ENCODE peak calls at places on chromosome 3, in seven cellular contexts. One of them, this sample, is unnamed.
A peak's percentile ranks its signal among the peaks of the same experiment; 100 is the strongest.

GRCh38 chr3:173826901-173827609 is 429.5 kb downstream of the NLGN1 start:
- DNase-seq in GM23248: peak; percentile 49
- DNase-seq in neural progenitor cell: no peak
- DNase-seq in MM.1S: no peak
- DNase-seq in hepatocyte: peak; percentile 4
- DNase-seq in GM23338: no peak
- DNase-seq in HCT116: no peak
- DNase-seq in this sample: no peak

GRCh38 chr3:30354972-30355371 is 251.4 kb upstream of the TGFBR2 start:
- DNase-seq in GM23248: no peak
- DNase-seq in neural progenitor cell: no peak
- DNase-seq in MM.1S: no peak
- DNase-seq in hepatocyte: no peak
- DNase-seq in GM23338: no peak
- DNase-seq in HCT116: no peak
- DNase-seq in this sample: peak; percentile 95

GRCh38 chr3:12996181-12996506 is 77.1 kb downstream of the IQSEC1 start:
- DNase-seq in GM23248: no peak
- DNase-seq in neural progenitor cell: no peak
- DNase-seq in MM.1S: no peak
- DNase-seq in hepatocyte: no peak
- DNase-seq in GM23338: no peak
- DNase-seq in HCT116: no peak
- DNase-seq in this sample: no peak

GRCh38 chr3:13348671-13349396 is 71.3 kb downstream of the NUP210 start:
- DNase-seq in GM23248: no peak
- DNase-seq in neural progenitor cell: peak; percentile 51
- DNase-seq in MM.1S: no peak
- DNase-seq in hepatocyte: no peak
- DNase-seq in GM23338: peak; percentile 51
- DNase-seq in HCT116: no peak
- DNase-seq in this sample: no peak

GRCh38 chr3:17140670-17141505 is 256.1 kb downstream of the PLCL2 start:
- DNase-seq in GM23248: peak; percentile 58
- DNase-seq in neural progenitor cell: no peak
- DNase-seq in MM.1S: no peak
- DNase-seq in hepatocyte: no peak
- DNase-seq in GM23338: no peak
- DNase-seq in HCT116: no peak
- DNase-seq in this sample: peak; percentile 37

GRCh38 chr3:195160257-195160898 is 110.6 kb downstream of the XXYLT1 start:
- DNase-seq in GM23248: peak; percentile 67
- DNase-seq in neural progenitor cell: no peak
- DNase-seq in MM.1S: no peak
- DNase-seq in hepatocyte: peak; percentile 37
- DNase-seq in GM23338: no peak
- DNase-seq in HCT116: no peak
- DNase-seq in this sample: peak; percentile 45

GRCh38 chr3:9930804-9931418 is 2.7 kb upstream of the CRELD1 start:
- DNase-seq in GM23248: peak; percentile 27
- DNase-seq in neural progenitor cell: no peak
- DNase-seq in MM.1S: no peak
- DNase-seq in hepatocyte: no peak
- DNase-seq in GM23338: no peak
- DNase-seq in HCT116: no peak
- DNase-seq in this sample: peak; percentile 28

GRCh38 chr3:63753567-63753966 is 65.5 kb upstream of the C3orf49 start:
- DNase-seq in GM23248: peak; percentile 48
- DNase-seq in neural progenitor cell: peak; percentile 28
- DNase-seq in MM.1S: no peak
- DNase-seq in hepatocyte: peak; percentile 62
- DNase-seq in GM23338: peak; percentile 61
- DNase-seq in HCT116: no peak
- DNase-seq in this sample: peak; percentile 1

GRCh38 chr3:101976473-101976872 is 127.2 kb downstream of the NFKBIZ start:
- DNase-seq in GM23248: no peak
- DNase-seq in neural progenitor cell: no peak
- DNase-seq in MM.1S: peak; percentile 27
- DNase-seq in hepatocyte: no peak
- DNase-seq in GM23338: no peak
- DNase-seq in HCT116: no peak
- DNase-seq in this sample: no peak

GRCh38 chr3:97871788-97872187 is 50.0 kb downstream of the CRYBG3 start:
- DNase-seq in GM23248: peak; percentile 55
- DNase-seq in neural progenitor cell: no peak
- DNase-seq in MM.1S: no peak
- DNase-seq in hepatocyte: no peak
- DNase-seq in GM23338: no peak
- DNase-seq in HCT116: no peak
- DNase-seq in this sample: no peak

GRCh38 chr3:118970819-118971218 is 63.8 kb downstream of the IGSF11 start:
- DNase-seq in GM23248: no peak
- DNase-seq in neural progenitor cell: no peak
- DNase-seq in MM.1S: no peak
- DNase-seq in hepatocyte: no peak
- DNase-seq in GM23338: no peak
- DNase-seq in HCT116: no peak
- DNase-seq in this sample: no peak

GRCh38 chr3:56754753-56755365 is 46.9 kb downstream of the ARHGEF3 start:
- DNase-seq in GM23248: no peak
- DNase-seq in neural progenitor cell: no peak
- DNase-seq in MM.1S: peak; percentile 32
- DNase-seq in hepatocyte: no peak
- DNase-seq in GM23338: no peak
- DNase-seq in HCT116: no peak
- DNase-seq in this sample: no peak

GRCh38 chr3:54519493-54519892 is 397.1 kb downstream of the CACNA2D3 start:
- DNase-seq in GM23248: no peak
- DNase-seq in neural progenitor cell: no peak
- DNase-seq in MM.1S: no peak
- DNase-seq in hepatocyte: no peak
- DNase-seq in GM23338: no peak
- DNase-seq in HCT116: no peak
- DNase-seq in this sample: no peak

GRCh38 chr3:133662256-133662773 is 574 bp upstream of the TOPBP1 start:
- DNase-seq in GM23248: peak; percentile 59
- DNase-seq in neural progenitor cell: peak; percentile 15
- DNase-seq in MM.1S: peak; percentile 60
- DNase-seq in hepatocyte: peak; percentile 64
- DNase-seq in GM23338: peak; percentile 37
- DNase-seq in HCT116: no peak
- DNase-seq in this sample: peak; percentile 23

GRCh38 chr3:69084668-69085542 is at the start of gene ARL6IP5:
- DNase-seq in GM23248: peak; percentile 94
- DNase-seq in neural progenitor cell: peak; percentile 93
- DNase-seq in MM.1S: peak; percentile 96
- DNase-seq in hepatocyte: peak; percentile 94
- DNase-seq in GM23338: peak; percentile 95
- DNase-seq in HCT116: peak; percentile 87
- DNase-seq in this sample: peak; percentile 74

GRCh38 chr3:177388209-177388608 is 190.9 kb upstream of the TBL1XR1 start:
- DNase-seq in GM23248: no peak
- DNase-seq in neural progenitor cell: no peak
- DNase-seq in MM.1S: no peak
- DNase-seq in hepatocyte: no peak
- DNase-seq in GM23338: no peak
- DNase-seq in HCT116: no peak
- DNase-seq in this sample: no peak

GRCh38 chr3:193305356-193305755 is 64.3 kb downstream of the PLAAT1 start:
- DNase-seq in GM23248: no peak
- DNase-seq in neural progenitor cell: no peak
- DNase-seq in MM.1S: no peak
- DNase-seq in hepatocyte: no peak
- DNase-seq in GM23338: no peak
- DNase-seq in HCT116: no peak
- DNase-seq in this sample: no peak

GRCh38 chr3:10336761-10337160 is 15.8 kb upstream of the SEC13 start:
- DNase-seq in GM23248: no peak
- DNase-seq in neural progenitor cell: no peak
- DNase-seq in MM.1S: no peak
- DNase-seq in hepatocyte: no peak
- DNase-seq in GM23338: no peak
- DNase-seq in HCT116: no peak
- DNase-seq in this sample: no peak

GRCh38 chr3:42836545-42837123 is 27.4 kb downstream of the ACKR2 start:
- DNase-seq in GM23248: no peak
- DNase-seq in neural progenitor cell: no peak
- DNase-seq in MM.1S: no peak
- DNase-seq in hepatocyte: no peak
- DNase-seq in GM23338: no peak
- DNase-seq in HCT116: no peak
- DNase-seq in this sample: no peak

GRCh38 chr3:184491867-184492615 is 69.5 kb upstream of the EPHB3 start:
- DNase-seq in GM23248: peak; percentile 43
- DNase-seq in neural progenitor cell: no peak
- DNase-seq in MM.1S: no peak
- DNase-seq in hepatocyte: no peak
- DNase-seq in GM23338: peak; percentile 67
- DNase-seq in HCT116: no peak
- DNase-seq in this sample: no peak

GRCh38 chr3:52229656-52230055 is 4.2 kb upstream of the TLR9 start:
- DNase-seq in GM23248: no peak
- DNase-seq in neural progenitor cell: no peak
- DNase-seq in MM.1S: no peak
- DNase-seq in hepatocyte: no peak
- DNase-seq in GM23338: no peak
- DNase-seq in HCT116: no peak
- DNase-seq in this sample: no peak

GRCh38 chr3:153026026-153026425 is 136.0 kb upstream of the RAP2B start:
- DNase-seq in GM23248: peak; percentile 74
- DNase-seq in neural progenitor cell: peak; percentile 34
- DNase-seq in MM.1S: peak; percentile 55
- DNase-seq in hepatocyte: peak; percentile 42
- DNase-seq in GM23338: peak; percentile 71
- DNase-seq in HCT116: peak; percentile 31
- DNase-seq in this sample: peak; percentile 67

GRCh38 chr3:187368251-187368733 is at the start of gene RTP4:
- DNase-seq in GM23248: peak; percentile 72
- DNase-seq in neural progenitor cell: no peak
- DNase-seq in MM.1S: peak; percentile 98
- DNase-seq in hepatocyte: peak; percentile 24
- DNase-seq in GM23338: no peak
- DNase-seq in HCT116: no peak
- DNase-seq in this sample: peak; percentile 7

GRCh38 chr3:8845641-8846040 is 76.2 kb upstream of the OXTR start:
- DNase-seq in GM23248: peak; percentile 84
- DNase-seq in neural progenitor cell: no peak
- DNase-seq in MM.1S: no peak
- DNase-seq in hepatocyte: no peak
- DNase-seq in GM23338: no peak
- DNase-seq in HCT116: no peak
- DNase-seq in this sample: peak; percentile 84

DNA sequence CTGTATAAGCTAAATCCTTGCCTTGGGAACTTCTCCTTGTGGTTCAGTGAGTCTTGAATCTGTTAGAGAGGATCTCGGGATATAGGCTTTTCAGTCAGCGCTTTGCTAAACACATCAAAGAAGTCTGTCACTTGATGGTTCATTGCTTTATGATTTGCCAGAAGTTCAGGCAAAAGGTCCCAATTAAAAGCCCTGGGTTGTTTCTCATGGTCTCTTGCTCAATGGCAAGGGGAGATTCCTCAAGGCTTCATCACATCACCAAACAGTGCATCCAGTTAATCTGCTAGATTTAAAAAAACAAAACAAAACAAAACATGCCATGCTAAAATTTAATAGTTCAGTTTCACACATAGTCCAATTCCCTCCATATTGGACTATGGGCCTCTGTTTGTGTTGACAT is 114.8 kb downstream of the FILIP1L start:
- DNase-seq in GM23248: peak; percentile 58
- DNase-seq in neural progenitor cell: no peak
- DNase-seq in MM.1S: no peak
- DNase-seq in hepatocyte: no peak
- DNase-seq in GM23338: no peak
- DNase-seq in HCT116: no peak
- DNase-seq in this sample: no peak
- TF ChIP-seq EZH2phosphoT487 in GM23248: no peak
- TF ChIP-seq EZH2phosphoT487 in neural progenitor cell: no peak
- TF ChIP-seq EZH2phosphoT487 in MM.1S: no peak
- TF ChIP-seq EZH2phosphoT487 in hepatocyte: no peak
- TF ChIP-seq EZH2phosphoT487 in GM23338: no peak
- TF ChIP-seq EZH2phosphoT487 in HCT116: no peak
- TF ChIP-seq EZH2phosphoT487 in this sample: no peak

DNA sequence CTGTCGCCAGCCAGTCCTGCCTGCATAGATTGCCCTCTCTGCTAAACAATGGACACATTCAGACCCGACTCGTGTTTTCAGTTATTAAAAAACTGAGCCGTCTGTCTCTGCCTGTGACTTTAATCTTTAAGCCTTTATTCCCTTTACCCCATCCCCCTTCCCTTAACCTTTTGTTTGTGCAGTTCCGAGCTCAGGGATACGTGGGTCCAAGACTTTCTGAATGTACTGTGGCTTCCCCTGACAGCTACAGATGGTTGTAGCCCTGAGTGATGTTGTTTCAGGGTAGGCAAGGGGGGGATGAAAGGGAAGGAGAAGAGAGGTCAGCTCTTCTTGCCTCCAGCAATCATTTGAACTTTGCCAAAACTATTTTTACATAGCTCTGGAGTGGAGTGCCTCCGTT is 44.6 kb downstream of the EEFSEC start:
- DNase-seq in GM23248: no peak
- DNase-seq in neural progenitor cell: no peak
- DNase-seq in MM.1S: no peak
- DNase-seq in hepatocyte: no peak
- DNase-seq in GM23338: no peak
- DNase-seq in HCT116: no peak
- DNase-seq in this sample: no peak
- H3K4me2 ChIP-seq in GM23248: no peak overlapping the region
- H3K4me2 ChIP-seq in neural progenitor cell: no peak overlapping the region
- H3K4me2 ChIP-seq in MM.1S: no peak overlapping the region
- H3K4me2 ChIP-seq in hepatocyte: no peak overlapping the region
- H3K4me2 ChIP-seq in GM23338: peak overlapping the region; percentile 39
- H3K4me2 ChIP-seq in HCT116: no peak overlapping the region
- H3K4me2 ChIP-seq in this sample: no peak overlapping the region

GRCh38 chr3:180870008-180870733 is 42.3 kb upstream of the FXR1 start:
- DNase-seq in GM23248: peak; percentile 57
- DNase-seq in neural progenitor cell: peak; percentile 57
- DNase-seq in MM.1S: no peak
- DNase-seq in hepatocyte: peak; percentile 33
- DNase-seq in GM23338: peak; percentile 78
- DNase-seq in HCT116: no peak
- DNase-seq in this sample: no peak
- TF ChIP-seq EZH2 in GM23248: no peak
- TF ChIP-seq EZH2 in neural progenitor cell: no peak
- TF ChIP-seq EZH2 in MM.1S: no peak
- TF ChIP-seq EZH2 in hepatocyte: no peak
- TF ChIP-seq EZH2 in GM23338: no peak
- TF ChIP-seq EZH2 in HCT116: no peak
- TF ChIP-seq EZH2 in this sample: no peak

GRCh38 chr3:159620281-159620680 is 368.4 kb upstream of the IL12A start:
- DNase-seq in GM23248: peak; percentile 56
- DNase-seq in neural progenitor cell: no peak
- DNase-seq in MM.1S: no peak
- DNase-seq in hepatocyte: no peak
- DNase-seq in GM23338: no peak
- DNase-seq in HCT116: no peak
- DNase-seq in this sample: no peak

GRCh38 chr3:159619341-159619885 is 369.2 kb upstream of the IL12A start:
- DNase-seq in GM23248: peak; percentile 62
- DNase-seq in neural progenitor cell: peak; percentile 86
- DNase-seq in MM.1S: no peak
- DNase-seq in hepatocyte: peak; percentile 16
- DNase-seq in GM23338: no peak
- DNase-seq in HCT116: no peak
- DNase-seq in this sample: peak; percentile 79

GRCh38 chr3:159620873-159621272 is 367.8 kb upstream of the IL12A start:
- DNase-seq in GM23248: peak; percentile 87
- DNase-seq in neural progenitor cell: no peak
- DNase-seq in MM.1S: no peak
- DNase-seq in hepatocyte: no peak
- DNase-seq in GM23338: no peak
- DNase-seq in HCT116: peak; percentile 35
- DNase-seq in this sample: peak; percentile 93

GRCh38 chr3:159616234-159616825 is 372.3 kb upstream of the IL12A start:
- DNase-seq in GM23248: peak; percentile 75
- DNase-seq in neural progenitor cell: peak; percentile 40
- DNase-seq in MM.1S: no peak
- DNase-seq in hepatocyte: peak; percentile 48
- DNase-seq in GM23338: peak; percentile 61
- DNase-seq in HCT116: no peak
- DNase-seq in this sample: peak; percentile 78
- TF ChIP-seq EZH2phosphoT487 in GM23248: no peak
- TF ChIP-seq EZH2phosphoT487 in neural progenitor cell: no peak
- TF ChIP-seq EZH2phosphoT487 in MM.1S: no peak
- TF ChIP-seq EZH2phosphoT487 in hepatocyte: no peak
- TF ChIP-seq EZH2phosphoT487 in GM23338: no peak
- TF ChIP-seq EZH2phosphoT487 in HCT116: no peak
- TF ChIP-seq EZH2phosphoT487 in this sample: no peak

This sample was measured in PC-3.